ENCODE peak calls at places on chromosomes 5 and 9, in nine cellular contexts. O is GM10248; Y is T47D; Q is ELR; H is dorsolateral prefrontal cortex; S is LoVo; J is stimulated activated CD8-positive, alpha-beta memory T cell treated with anti-CD3 and anti-CD28 coated beads, Interleukin-4, amount 100 ng/mL, for 48 hours; U is DMS79 treated with DMSO at 0.1 percent for 48 hours; F is HTR-8/SVneo. T is an unnamed sample.
A peak's percentile ranks its signal among the peaks of the same experiment; 100 is the strongest.

GRCh38 chr5:9544502-9545300 is 1.2 kb downstream of the SEMA5A start:
- DNase-seq in Y (no peak), H (peak; percentile 82), Q (peak; percentile 89), U (peak; percentile 80), J (peak; percentile 78), F (peak; percentile 89), O (peak; percentile 74), S (peak; percentile 87), T (peak; percentile 91)

GRCh38 chr5:59039003-59039295 is 456.1 kb downstream of the RAB3C start:
- DNase-seq in Y (no peak), H (no peak), Q (no peak), S (no peak), U (no peak), O (no peak), J (no peak), F (no peak), T (peak; percentile 40)

GRCh38 chr9:98576354-98576753 is 132.4 kb downstream of the GABBR2 start:
- DNase-seq in U (no peak), Q (no peak), H (no peak), O (no peak), F (no peak), S (no peak), Y (no peak), J (no peak), T (no peak)

GRCh38 chr5:67095346-67095871 is 101.2 kb downstream of the CD180 start:
- DNase-seq in O (no peak), S (peak; percentile 67), U (no peak), Y (no peak), H (peak; percentile 31), F (no peak), Q (no peak), J (no peak), T (no peak)

GRCh38 chr5:62626534-62626933 is 47.9 kb downstream of the LRRC70 start:
- DNase-seq in H (no peak), Y (no peak), F (no peak), O (no peak), U (no peak), S (no peak), J (no peak), Q (no peak), T (no peak)

GRCh38 chr9:97487107-97487506 is 14.4 kb upstream of the TMOD1 start:
- DNase-seq in S (no peak), O (no peak), Q (peak; percentile 74), H (no peak), J (no peak), Y (no peak), F (no peak), U (no peak), T (no peak)

GRCh38 chr5:90169078-90169477 is 240.5 kb downstream of the CETN3 start:
- DNase-seq in Y (no peak), U (no peak), J (no peak), Q (no peak), S (no peak), F (no peak), O (no peak), H (no peak), T (no peak)

GRCh38 chr9:98532574-98532973 is 176.2 kb downstream of the GABBR2 start:
- DNase-seq in S (no peak), O (no peak), U (no peak), H (no peak), F (no peak), Y (no peak), Q (no peak), J (no peak), T (no peak)

GRCh38 chr5:58239075-58239474 is 220.8 kb downstream of the PLK2 start:
- DNase-seq in Q (no peak), H (no peak), Y (no peak), F (no peak), O (no peak), U (no peak), J (no peak), S (no peak), T (no peak)

GRCh38 chr9:12813960-12814876 is 39.4 kb downstream of the LURAP1L start:
- DNase-seq in Y (no peak), O (no peak), Q (peak; percentile 100), H (peak; percentile 42), J (no peak), S (peak; percentile 93), U (no peak), F (peak; percentile 54), T (no peak)